ENCODE peak calls at places on chromosomes 5 and 9, in eight cellular contexts. One of them, this sample, is unnamed.

GRCh38 chr9:1373445-1373844 is 323.3 kb downstream of the DMRT2 start:
- DNase-seq in AG20443: no peak
- DNase-seq in left lung: no peak
- DNase-seq in posterior cingulate gyrus: no peak
- DNase-seq in endothelial cell: no peak
- DNase-seq in stimulated activated CD8-positive, alpha-beta memory T cell treated with anti-CD3 and anti-CD28 coated beads, Interleukin-15, amount 100 ng/mL, for 24 hours: no peak
- DNase-seq in stimulated activated CD4-positive, alpha-beta T cell treated with anti-CD3 and anti-CD28 coated beads, Interleukin-4, amount 100 ng/mL, for 48 hours: no peak
- DNase-seq in left lobe of liver: no peak
- DNase-seq in this sample: no peak

GRCh38 chr5:65828507-65828906 is 97.9 kb upstream of the ERBIN start:
- DNase-seq in AG20443: peak
- DNase-seq in left lung: no peak
- DNase-seq in posterior cingulate gyrus: no peak
- DNase-seq in endothelial cell: no peak
- DNase-seq in stimulated activated CD8-positive, alpha-beta memory T cell treated with anti-CD3 and anti-CD28 coated beads, Interleukin-15, amount 100 ng/mL, for 24 hours: no peak
- DNase-seq in stimulated activated CD4-positive, alpha-beta T cell treated with anti-CD3 and anti-CD28 coated beads, Interleukin-4, amount 100 ng/mL, for 48 hours: no peak
- DNase-seq in left lobe of liver: no peak
- DNase-seq in this sample: no peak

GRCh38 chr9:132518626-132519025 is 63.8 kb upstream of the BARHL1 start:
- DNase-seq in AG20443: no peak
- DNase-seq in left lung: no peak
- DNase-seq in posterior cingulate gyrus: no peak
- DNase-seq in endothelial cell: no peak
- DNase-seq in stimulated activated CD8-positive, alpha-beta memory T cell treated with anti-CD3 and anti-CD28 coated beads, Interleukin-15, amount 100 ng/mL, for 24 hours: no peak
- DNase-seq in stimulated activated CD4-positive, alpha-beta T cell treated with anti-CD3 and anti-CD28 coated beads, Interleukin-4, amount 100 ng/mL, for 48 hours: no peak
- DNase-seq in left lobe of liver: no peak
- DNase-seq in this sample: no peak

GRCh38 chr5:113378081-113378480 is 56.7 kb downstream of the TSSK1B start:
- DNase-seq in AG20443: no peak
- DNase-seq in left lung: no peak
- DNase-seq in posterior cingulate gyrus: no peak
- DNase-seq in endothelial cell: no peak
- DNase-seq in stimulated activated CD8-positive, alpha-beta memory T cell treated with anti-CD3 and anti-CD28 coated beads, Interleukin-15, amount 100 ng/mL, for 24 hours: no peak
- DNase-seq in stimulated activated CD4-positive, alpha-beta T cell treated with anti-CD3 and anti-CD28 coated beads, Interleukin-4, amount 100 ng/mL, for 48 hours: no peak
- DNase-seq in left lobe of liver: no peak
- DNase-seq in this sample: no peak

GRCh38 chr9:134492721-134493470 is 148.7 kb upstream of the COL5A1 start:
- DNase-seq in AG20443: no peak
- DNase-seq in left lung: peak
- DNase-seq in posterior cingulate gyrus: no peak
- DNase-seq in endothelial cell: no peak
- DNase-seq in stimulated activated CD8-positive, alpha-beta memory T cell treated with anti-CD3 and anti-CD28 coated beads, Interleukin-15, amount 100 ng/mL, for 24 hours: no peak
- DNase-seq in stimulated activated CD4-positive, alpha-beta T cell treated with anti-CD3 and anti-CD28 coated beads, Interleukin-4, amount 100 ng/mL, for 48 hours: no peak
- DNase-seq in left lobe of liver: no peak
- DNase-seq in this sample: no peak

GRCh38 chr9:36995927-36996471 is 38.1 kb downstream of the PAX5 start:
- DNase-seq in AG20443: peak
- DNase-seq in left lung: no peak
- DNase-seq in posterior cingulate gyrus: no peak
- DNase-seq in endothelial cell: peak
- DNase-seq in stimulated activated CD8-positive, alpha-beta memory T cell treated with anti-CD3 and anti-CD28 coated beads, Interleukin-15, amount 100 ng/mL, for 24 hours: peak
- DNase-seq in stimulated activated CD4-positive, alpha-beta T cell treated with anti-CD3 and anti-CD28 coated beads, Interleukin-4, amount 100 ng/mL, for 48 hours: peak
- DNase-seq in left lobe of liver: peak
- DNase-seq in this sample: peak

GRCh38 chr9:81871695-81872094 is 56.5 kb upstream of the SPATA31D4 start:
- DNase-seq in AG20443: peak
- DNase-seq in left lung: no peak
- DNase-seq in posterior cingulate gyrus: no peak
- DNase-seq in endothelial cell: no peak
- DNase-seq in stimulated activated CD8-positive, alpha-beta memory T cell treated with anti-CD3 and anti-CD28 coated beads, Interleukin-15, amount 100 ng/mL, for 24 hours: no peak
- DNase-seq in stimulated activated CD4-positive, alpha-beta T cell treated with anti-CD3 and anti-CD28 coated beads, Interleukin-4, amount 100 ng/mL, for 48 hours: no peak
- DNase-seq in left lobe of liver: no peak
- DNase-seq in this sample: no peak

GRCh38 chr9:135307314-135307713 is 172.3 kb upstream of the PPP1R26 start:
- DNase-seq in AG20443: no peak
- DNase-seq in left lung: no peak
- DNase-seq in posterior cingulate gyrus: no peak
- DNase-seq in endothelial cell: no peak
- DNase-seq in stimulated activated CD8-positive, alpha-beta memory T cell treated with anti-CD3 and anti-CD28 coated beads, Interleukin-15, amount 100 ng/mL, for 24 hours: no peak
- DNase-seq in stimulated activated CD4-positive, alpha-beta T cell treated with anti-CD3 and anti-CD28 coated beads, Interleukin-4, amount 100 ng/mL, for 48 hours: no peak
- DNase-seq in left lobe of liver: peak
- DNase-seq in this sample: no peak

GRCh38 chr5:179870403-179870903 is 11.8 kb upstream of the MRNIP start:
- DNase-seq in AG20443: peak
- DNase-seq in left lung: peak
- DNase-seq in posterior cingulate gyrus: no peak
- DNase-seq in endothelial cell: peak
- DNase-seq in stimulated activated CD8-positive, alpha-beta memory T cell treated with anti-CD3 and anti-CD28 coated beads, Interleukin-15, amount 100 ng/mL, for 24 hours: no peak
- DNase-seq in stimulated activated CD4-positive, alpha-beta T cell treated with anti-CD3 and anti-CD28 coated beads, Interleukin-4, amount 100 ng/mL, for 48 hours: no peak
- DNase-seq in left lobe of liver: peak
- DNase-seq in this sample: peak

GRCh38 chr5:175282611-175283225 is 161.3 kb downstream of the DRD1 start:
- DNase-seq in AG20443: no peak
- DNase-seq in left lung: no peak
- DNase-seq in posterior cingulate gyrus: no peak
- DNase-seq in endothelial cell: no peak
- DNase-seq in stimulated activated CD8-positive, alpha-beta memory T cell treated with anti-CD3 and anti-CD28 coated beads, Interleukin-15, amount 100 ng/mL, for 24 hours: no peak
- DNase-seq in stimulated activated CD4-positive, alpha-beta T cell treated with anti-CD3 and anti-CD28 coated beads, Interleukin-4, amount 100 ng/mL, for 48 hours: no peak
- DNase-seq in left lobe of liver: no peak
- DNase-seq in this sample: no peak

GRCh38 chr5:56123531-56124243 is 109.4 kb downstream of the ANKRD55 start:
- DNase-seq in AG20443: peak
- DNase-seq in left lung: no peak
- DNase-seq in posterior cingulate gyrus: no peak
- DNase-seq in endothelial cell: peak
- DNase-seq in stimulated activated CD8-positive, alpha-beta memory T cell treated with anti-CD3 and anti-CD28 coated beads, Interleukin-15, amount 100 ng/mL, for 24 hours: no peak
- DNase-seq in stimulated activated CD4-positive, alpha-beta T cell treated with anti-CD3 and anti-CD28 coated beads, Interleukin-4, amount 100 ng/mL, for 48 hours: no peak
- DNase-seq in left lobe of liver: peak
- DNase-seq in this sample: peak

GRCh38 chr5:36712719-36713118 is 106.3 kb downstream of the SLC1A3 start:
- DNase-seq in AG20443: no peak
- DNase-seq in left lung: no peak
- DNase-seq in posterior cingulate gyrus: no peak
- DNase-seq in endothelial cell: no peak
- DNase-seq in stimulated activated CD8-positive, alpha-beta memory T cell treated with anti-CD3 and anti-CD28 coated beads, Interleukin-15, amount 100 ng/mL, for 24 hours: no peak
- DNase-seq in stimulated activated CD4-positive, alpha-beta T cell treated with anti-CD3 and anti-CD28 coated beads, Interleukin-4, amount 100 ng/mL, for 48 hours: no peak
- DNase-seq in left lobe of liver: no peak
- DNase-seq in this sample: no peak

GRCh38 chr9:129442791-129443511 is 177.9 kb downstream of the C9orf50 start:
- DNase-seq in AG20443: no peak
- DNase-seq in left lung: no peak
- DNase-seq in posterior cingulate gyrus: no peak
- DNase-seq in endothelial cell: no peak
- DNase-seq in stimulated activated CD8-positive, alpha-beta memory T cell treated with anti-CD3 and anti-CD28 coated beads, Interleukin-15, amount 100 ng/mL, for 24 hours: no peak
- DNase-seq in stimulated activated CD4-positive, alpha-beta T cell treated with anti-CD3 and anti-CD28 coated beads, Interleukin-4, amount 100 ng/mL, for 48 hours: no peak
- DNase-seq in left lobe of liver: peak
- DNase-seq in this sample: no peak

GRCh38 chr9:78118742-78119473 is 87.3 kb upstream of the GNAQ start:
- DNase-seq in AG20443: peak
- DNase-seq in left lung: no peak
- DNase-seq in posterior cingulate gyrus: no peak
- DNase-seq in endothelial cell: no peak
- DNase-seq in stimulated activated CD8-positive, alpha-beta memory T cell treated with anti-CD3 and anti-CD28 coated beads, Interleukin-15, amount 100 ng/mL, for 24 hours: no peak
- DNase-seq in stimulated activated CD4-positive, alpha-beta T cell treated with anti-CD3 and anti-CD28 coated beads, Interleukin-4, amount 100 ng/mL, for 48 hours: no peak
- DNase-seq in left lobe of liver: no peak
- DNase-seq in this sample: no peak

GRCh38 chr9:6780690-6781089 is 22.9 kb downstream of the KDM4C start:
- DNase-seq in AG20443: no peak
- DNase-seq in left lung: no peak
- DNase-seq in posterior cingulate gyrus: no peak
- DNase-seq in endothelial cell: no peak
- DNase-seq in stimulated activated CD8-positive, alpha-beta memory T cell treated with anti-CD3 and anti-CD28 coated beads, Interleukin-15, amount 100 ng/mL, for 24 hours: no peak
- DNase-seq in stimulated activated CD4-positive, alpha-beta T cell treated with anti-CD3 and anti-CD28 coated beads, Interleukin-4, amount 100 ng/mL, for 48 hours: no peak
- DNase-seq in left lobe of liver: no peak
- DNase-seq in this sample: no peak

GRCh38 chr5:76718381-76718832 is 2.5 kb downstream of the F2R start:
- DNase-seq in AG20443: no peak
- DNase-seq in left lung: peak
- DNase-seq in posterior cingulate gyrus: no peak
- DNase-seq in endothelial cell: no peak
- DNase-seq in stimulated activated CD8-positive, alpha-beta memory T cell treated with anti-CD3 and anti-CD28 coated beads, Interleukin-15, amount 100 ng/mL, for 24 hours: no peak
- DNase-seq in stimulated activated CD4-positive, alpha-beta T cell treated with anti-CD3 and anti-CD28 coated beads, Interleukin-4, amount 100 ng/mL, for 48 hours: no peak
- DNase-seq in left lobe of liver: no peak
- DNase-seq in this sample: no peak